ENCODE peak calls at places on chromosomes 12 and 14, in ten cellular contexts. R is stimulated activated CD8-positive, alpha-beta memory T cell treated with anti-CD3 and anti-CD28 coated beads, Interleukin-15, amount 100 ng/mL, for 24 hours; F is SW 1271; Y is GM13976; L is NCI-H524; E is mucosa of gallbladder; N is osteocyte; Q is NCI-H460; D is ovary; X is iPS-NIHi11. W is an unnamed sample.

GRCh38 chr12:101859664-101860607 is 17.4 kb upstream of the DRAM1 start:
- DNase-seq in E (no peak), N (no peak), L (no peak), Q (no peak), F (no peak), D (no peak), R (no peak), Y (no peak), X (no peak), W (no peak)

GRCh38 chr12:80015660-80016059 is 80.8 kb upstream of the PPP1R12A start:
- DNase-seq in X (no peak), F (no peak), N (no peak), E (no peak), Q (no peak), D (no peak), Y (no peak), R (no peak), L (no peak), W (no peak)

GRCh38 chr12:47270782-47271664 is 191.3 kb upstream of the AMIGO2 start:
- DNase-seq in Y (no peak), Q (peak; percentile 90), L (no peak), F (peak; percentile 88), D (no peak), X (no peak), N (no peak), R (no peak), E (no peak), W (peak; percentile 99)

GRCh38 chr14:68819260-68819691 is 26.4 kb upstream of the ZFP36L1 start:
- DNase-seq in Y (peak; percentile 18), R (no peak), L (no peak), Q (no peak), D (peak; percentile 68), X (peak; percentile 57), F (no peak), N (no peak), E (peak; percentile 47), W (peak; percentile 61)

GRCh38 chr12:70667253-70667652 is 30.0 kb upstream of the PTPRB start:
- DNase-seq in R (no peak), X (no peak), E (no peak), L (no peak), Y (no peak), F (no peak), D (no peak), Q (no peak), N (no peak), W (no peak)

GRCh38 chr12:116125981-116126566 is 151.4 kb downstream of the MED13L start:
- DNase-seq in R (no peak), Y (no peak), X (no peak), N (no peak), E (no peak), D (no peak), F (no peak), Q (peak; percentile 70), L (no peak), W (no peak)

GRCh38 chr12:7180685-7181084 is 8.8 kb upstream of the PEX5 start:
- DNase-seq in L (no peak), R (no peak), Y (no peak), F (no peak), E (no peak), D (no peak), Q (no peak), X (no peak), N (no peak), W (no peak)

GRCh38 chr12:111277570-111277969 is 91.3 kb downstream of the PHETA1 start:
- DNase-seq in L (no peak), Q (peak; percentile 4), X (no peak), F (no peak), E (no peak), R (no peak), N (no peak), D (no peak), Y (no peak), W (no peak)

GRCh38 chr14:90943367-90943766 is 117.1 kb downstream of the RPS6KA5 start:
- DNase-seq in D (no peak), Q (no peak), E (no peak), F (no peak), L (no peak), R (no peak), Y (no peak), N (no peak), X (no peak), W (no peak)

GRCh38 chr12:123001467-123001866 is 21.0 kb downstream of the ARL6IP4 start:
- DNase-seq in F (no peak), R (no peak), D (no peak), X (no peak), Q (no peak), L (no peak), N (no peak), E (no peak), Y (no peak), W (no peak)

GRCh38 chr12:1776139-1776975 is 44.0 kb upstream of the LRTM2 start:
- DNase-seq in X (peak; percentile 37), R (no peak), E (no peak), F (peak; percentile 82), D (no peak), Q (no peak), L (no peak), N (no peak), Y (no peak), W (no peak)

GRCh38 chr12:95848575-95849388 is 10.0 kb upstream of the SNRPF start:
- DNase-seq in N (no peak), Y (no peak), L (no peak), E (no peak), X (no peak), R (no peak), Q (peak; percentile 49), D (no peak), F (peak; percentile 57), W (peak; percentile 30)

GRCh38 chr12:48197549-48197966 is 5.5 kb downstream of the OR10AD1 start:
- DNase-seq in D (peak; percentile 47), N (no peak), X (peak; percentile 27), F (peak; percentile 71), R (no peak), E (peak; percentile 44), L (no peak), Q (peak; percentile 52), Y (peak; percentile 57), W (peak; percentile 42)

GRCh38 chr14:74940956-74941565 is 14.3 kb downstream of the PGF start:
- DNase-seq in E (no peak), X (no peak), F (no peak), R (no peak), D (no peak), Q (no peak), Y (no peak), L (no peak), N (no peak), W (no peak)

GRCh38 chr14:56745091-56745490 is 65.2 kb downstream of the OTX2 start:
- DNase-seq in L (no peak), N (no peak), F (no peak), D (no peak), Y (no peak), Q (no peak), X (no peak), E (no peak), R (no peak), W (no peak)

GRCh38 chr12:29640589-29641345 is 143.0 kb downstream of the TMTC1 start:
- DNase-seq in E (peak; percentile 12), F (no peak), L (no peak), Q (peak; percentile 58), N (no peak), R (no peak), D (peak; percentile 66), X (no peak), Y (no peak), W (peak; percentile 86)

GRCh38 chr14:73180385-73180805 is 44.1 kb downstream of the PSEN1 start:
- DNase-seq in N (no peak), L (no peak), R (no peak), E (no peak), F (peak; percentile 44), X (no peak), D (no peak), Q (peak; percentile 67), Y (no peak), W (no peak)

GRCh38 chr12:69952890-69953289 is 127.9 kb downstream of the MYRFL start:
- DNase-seq in X (no peak), F (no peak), N (no peak), R (no peak), Y (no peak), D (no peak), L (no peak), Q (no peak), E (no peak), W (no peak)

GRCh38 chr14:81401420-81402122 is 1.4 kb upstream of the STON2 start:
- DNase-seq in X (no peak), L (no peak), D (no peak), R (no peak), E (no peak), N (no peak), Y (no peak), F (no peak), Q (peak; percentile 7), W (peak; percentile 93)

GRCh38 chr14:68366656-68367055 is 426.2 kb downstream of the ZFP36L1 start:
- DNase-seq in E (no peak), D (no peak), N (no peak), F (no peak), X (no peak), Y (no peak), R (no peak), Q (no peak), L (peak; percentile 88), W (no peak)

GRCh38 chr12:125143491-125143890 is 78.3 kb downstream of the AACS start:
- DNase-seq in E (no peak), L (no peak), F (no peak), R (no peak), N (no peak), D (no peak), Y (no peak), Q (no peak), X (no peak), W (no peak)

W was measured in SW480.